ENCODE peak calls at places on chromosome 2, in six cellular contexts. One of them, this sample, is unnamed.

GRCh38 chr2:230459213-230459612 is 43.2 kb downstream of the SP100 start:
- DNase-seq in astrocyte: no peak
- DNase-seq in IMR-90: no peak
- DNase-seq in SK-N-SH: no peak
- DNase-seq in endothelial cell of umbilical vein: no peak
- DNase-seq in kidney: no peak
- DNase-seq in this sample: no peak

GRCh38 chr2:40240067-40240466 is 211.8 kb downstream of the SLC8A1 start:
- DNase-seq in astrocyte: peak; percentile 94
- DNase-seq in IMR-90: peak; percentile 96
- DNase-seq in SK-N-SH: no peak
- DNase-seq in endothelial cell of umbilical vein: peak; percentile 85
- DNase-seq in kidney: peak; percentile 92
- DNase-seq in this sample: peak; percentile 83

GRCh38 chr2:108570416-108570815 is 36.1 kb downstream of the LIMS1 start:
- DNase-seq in astrocyte: peak; percentile 90
- DNase-seq in IMR-90: peak; percentile 76
- DNase-seq in SK-N-SH: no peak
- DNase-seq in endothelial cell of umbilical vein: no peak
- DNase-seq in kidney: no peak
- DNase-seq in this sample: no peak

GRCh38 chr2:182642328-182642727 is 73.7 kb upstream of the DNAJC10 start:
- DNase-seq in astrocyte: peak; percentile 23
- DNase-seq in IMR-90: peak; percentile 59
- DNase-seq in SK-N-SH: peak; percentile 41
- DNase-seq in endothelial cell of umbilical vein: peak; percentile 56
- DNase-seq in kidney: peak; percentile 74
- DNase-seq in this sample: peak; percentile 53

GRCh38 chr2:59529738-59530137 is 1023.7 kb downstream of the BCL11A start:
- DNase-seq in astrocyte: no peak
- DNase-seq in IMR-90: no peak
- DNase-seq in SK-N-SH: no peak
- DNase-seq in endothelial cell of umbilical vein: no peak
- DNase-seq in kidney: no peak
- DNase-seq in this sample: no peak

GRCh38 chr2:110725859-110726258 is 6.5 kb upstream of the ACOXL start:
- DNase-seq in astrocyte: no peak
- DNase-seq in IMR-90: no peak
- DNase-seq in SK-N-SH: no peak
- DNase-seq in endothelial cell of umbilical vein: no peak
- DNase-seq in kidney: no peak
- DNase-seq in this sample: no peak

GRCh38 chr2:65300134-65300771 is 72.6 kb downstream of the ACTR2 start:
- DNase-seq in astrocyte: peak; percentile 77
- DNase-seq in IMR-90: peak; percentile 76
- DNase-seq in SK-N-SH: no peak
- DNase-seq in endothelial cell of umbilical vein: no peak
- DNase-seq in kidney: peak; percentile 90
- DNase-seq in this sample: peak; percentile 65

GRCh38 chr2:43305537-43305936 is 79.1 kb upstream of the ZFP36L2 start:
- DNase-seq in astrocyte: no peak
- DNase-seq in IMR-90: no peak
- DNase-seq in SK-N-SH: no peak
- DNase-seq in endothelial cell of umbilical vein: no peak
- DNase-seq in kidney: no peak
- DNase-seq in this sample: no peak

GRCh38 chr2:72008608-72009007 is 139.1 kb downstream of the CYP26B1 start:
- DNase-seq in astrocyte: no peak
- DNase-seq in IMR-90: no peak
- DNase-seq in SK-N-SH: no peak
- DNase-seq in endothelial cell of umbilical vein: no peak
- DNase-seq in kidney: peak; percentile 34
- DNase-seq in this sample: no peak

GRCh38 chr2:199955339-199956061 is at the start of the genes MAIP1 and TYW5:
- DNase-seq in astrocyte: peak; percentile 77
- DNase-seq in IMR-90: peak; percentile 84
- DNase-seq in SK-N-SH: peak; percentile 90
- DNase-seq in endothelial cell of umbilical vein: peak; percentile 86
- DNase-seq in kidney: peak; percentile 93
- DNase-seq in this sample: peak; percentile 91

GRCh38 chr2:80489718-80490117 is 185.2 kb upstream of the LRRTM1 start:
- DNase-seq in astrocyte: peak; percentile 67
- DNase-seq in IMR-90: peak; percentile 57
- DNase-seq in SK-N-SH: no peak
- DNase-seq in endothelial cell of umbilical vein: peak; percentile 34
- DNase-seq in kidney: no peak
- DNase-seq in this sample: peak; percentile 25

GRCh38 chr2:23269747-23270146 is 115.2 kb upstream of the KLHL29 start:
- DNase-seq in astrocyte: no peak
- DNase-seq in IMR-90: no peak
- DNase-seq in SK-N-SH: no peak
- DNase-seq in endothelial cell of umbilical vein: no peak
- DNase-seq in kidney: no peak
- DNase-seq in this sample: peak; percentile 72

DNA sequence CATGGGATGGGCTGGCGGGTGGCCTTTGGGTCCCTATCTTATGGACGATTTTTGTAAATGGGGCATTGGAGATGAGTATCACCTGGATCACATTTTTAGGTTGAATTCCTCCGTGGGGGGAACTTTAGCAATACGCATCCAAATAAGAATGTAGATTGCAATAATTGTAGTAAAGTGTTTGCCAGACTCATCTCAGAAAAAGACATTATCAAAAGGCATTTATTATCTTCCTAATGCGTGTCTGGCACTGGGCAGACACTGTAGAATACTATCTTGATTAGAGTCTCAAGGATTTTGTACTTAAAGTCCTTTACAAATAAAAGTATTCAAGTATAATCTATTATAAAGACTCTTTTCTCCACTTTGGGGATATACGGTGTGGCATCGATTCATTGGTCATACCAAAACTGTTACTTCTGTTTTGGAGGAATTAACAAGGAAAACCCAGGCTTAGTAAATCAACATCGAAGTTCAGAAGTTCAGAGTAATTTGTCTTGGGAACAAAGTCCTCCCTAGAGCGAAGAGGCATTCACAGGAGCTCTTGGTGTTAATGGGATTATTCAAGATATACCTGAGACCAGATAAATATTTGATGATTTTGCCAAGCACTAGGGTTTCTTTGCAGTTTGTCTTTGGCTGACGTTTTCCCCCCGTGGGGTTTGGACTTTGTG is 568 bp upstream of the ACKR3 start:
- DNase-seq in astrocyte: no peak
- DNase-seq in IMR-90: no peak
- DNase-seq in SK-N-SH: no peak
- DNase-seq in endothelial cell of umbilical vein: peak; percentile 53
- DNase-seq in kidney: no peak
- DNase-seq in this sample: peak; percentile 7
- H3K4me3 ChIP-seq in astrocyte: no peak overlapping the region
- H3K4me3 ChIP-seq in IMR-90: no peak overlapping the region
- H3K4me3 ChIP-seq in SK-N-SH: no peak overlapping the region
- H3K4me3 ChIP-seq in endothelial cell of umbilical vein: peak overlapping the region; percentile 2
- H3K4me3 ChIP-seq in kidney: peak overlapping the region; percentile 84
- H3K4me3 ChIP-seq in this sample: peak overlapping the region; percentile 92

GRCh38 chr2:216735086-216735485 is 39.7 kb upstream of the IGFBP5 start:
- DNase-seq in astrocyte: no peak
- DNase-seq in IMR-90: peak; percentile 66
- DNase-seq in SK-N-SH: peak; percentile 70
- DNase-seq in endothelial cell of umbilical vein: no peak
- DNase-seq in kidney: no peak
- DNase-seq in this sample: peak; percentile 94
- H3K4me1 ChIP-seq in astrocyte: no peaks in the 10 kb centered on the region
- H3K4me1 ChIP-seq in IMR-90: peaks cover 17% of the 10 kb centered on the region
- H3K4me1 ChIP-seq in SK-N-SH: no peaks in the 10 kb centered on the region
- H3K4me1 ChIP-seq in endothelial cell of umbilical vein: no peaks in the 10 kb centered on the region
- H3K4me1 ChIP-seq in kidney: no peaks in the 10 kb centered on the region
- H3K4me1 ChIP-seq in this sample: peaks cover 13% of the 10 kb centered on the region

GRCh38 chr2:102803041-102803896 is 41.4 kb downstream of the TMEM182 start:
- DNase-seq in astrocyte: peak; percentile 74
- DNase-seq in IMR-90: no peak
- DNase-seq in SK-N-SH: no peak
- DNase-seq in endothelial cell of umbilical vein: no peak
- DNase-seq in kidney: no peak
- DNase-seq in this sample: no peak

GRCh38 chr2:102803897-102804217 is 42.0 kb downstream of the TMEM182 start:
- DNase-seq in astrocyte: no peak
- DNase-seq in IMR-90: no peak
- DNase-seq in SK-N-SH: no peak
- DNase-seq in endothelial cell of umbilical vein: no peak
- DNase-seq in kidney: no peak
- DNase-seq in this sample: no peak

GRCh38 chr2:102809291-102810189 is 47.7 kb downstream of the TMEM182 start:
- DNase-seq in astrocyte: no peak
- DNase-seq in IMR-90: no peak
- DNase-seq in SK-N-SH: no peak
- DNase-seq in endothelial cell of umbilical vein: no peak
- DNase-seq in kidney: no peak
- DNase-seq in this sample: no peak

GRCh38 chr2:102801858-102802699 is 40.2 kb downstream of the TMEM182 start:
- DNase-seq in astrocyte: no peak
- DNase-seq in IMR-90: no peak
- DNase-seq in SK-N-SH: no peak
- DNase-seq in endothelial cell of umbilical vein: no peak
- DNase-seq in kidney: no peak
- DNase-seq in this sample: no peak

DNA sequence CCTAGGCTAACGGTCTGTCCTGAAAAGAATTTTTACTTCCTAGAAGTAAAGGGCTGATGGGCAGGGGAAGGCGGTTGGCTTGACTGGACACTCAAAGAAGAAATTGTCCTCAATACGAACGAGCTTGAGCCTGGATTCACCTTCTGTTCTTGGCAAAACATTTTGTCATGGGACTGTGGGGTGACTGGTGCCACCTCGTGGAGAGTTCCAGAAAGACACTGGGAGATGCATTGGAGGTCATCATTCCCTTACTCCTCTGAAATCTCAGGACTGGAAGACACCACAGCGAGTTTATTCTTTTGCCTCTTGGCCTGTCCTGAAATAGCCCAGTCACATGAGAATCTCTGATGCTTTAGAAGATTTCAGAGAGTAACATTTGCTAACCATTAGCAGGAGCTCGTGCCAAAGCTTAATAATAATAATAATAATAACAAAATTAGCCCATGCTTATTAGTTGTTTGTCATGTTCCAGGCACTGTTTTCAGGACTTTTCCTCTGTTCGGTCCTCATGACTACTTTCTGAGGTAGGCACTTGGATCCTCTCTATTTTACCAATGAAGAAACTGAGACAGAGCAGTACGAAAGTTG is 44.5 kb downstream of the TMEM182 start:
- DNase-seq in astrocyte: peak; percentile 38
- DNase-seq in IMR-90: peak; percentile 65
- DNase-seq in SK-N-SH: peak; percentile 75
- DNase-seq in endothelial cell of umbilical vein: peak; percentile 79
- DNase-seq in kidney: peak; percentile 63
- DNase-seq in this sample: peak; percentile 89
- H3K9ac ChIP-seq in astrocyte: no peak overlapping the region
- H3K9ac ChIP-seq in IMR-90: no peak overlapping the region
- H3K9ac ChIP-seq in SK-N-SH: no peak overlapping the region
- H3K9ac ChIP-seq in endothelial cell of umbilical vein: no peak overlapping the region
- H3K9ac ChIP-seq in kidney: no peak overlapping the region
- H3K9ac ChIP-seq in this sample: peak overlapping the region; percentile 7

DNA sequence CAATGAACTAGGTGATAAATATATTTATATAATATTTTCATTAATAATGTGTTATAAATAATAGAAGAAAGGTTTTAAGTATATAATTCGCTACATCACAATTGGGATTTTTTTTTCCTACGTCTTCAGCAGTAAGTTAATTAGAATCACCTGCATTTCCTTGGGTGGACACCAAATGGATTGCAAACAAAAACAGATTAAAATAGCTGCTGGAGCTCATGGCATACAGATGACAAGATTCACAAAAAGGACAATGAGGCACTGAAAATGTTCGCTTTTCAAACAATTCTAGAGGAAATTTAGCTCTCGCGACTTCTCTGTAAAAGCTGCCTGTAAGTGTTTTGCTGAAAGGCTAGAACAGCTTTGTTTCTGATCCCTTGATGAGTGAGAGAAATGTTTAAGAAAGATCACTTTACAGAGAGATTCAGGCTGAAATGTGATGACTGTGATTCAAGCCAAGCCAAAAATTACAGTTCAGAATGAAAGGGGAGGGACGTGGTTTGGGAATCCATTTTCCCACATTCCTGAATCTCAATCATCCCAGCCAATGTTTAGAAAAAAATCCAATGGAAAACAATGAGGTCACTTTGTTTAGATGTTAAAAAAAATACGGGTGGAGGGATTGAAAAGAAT is 416.5 kb downstream of the ARHGAP15 start:
- DNase-seq in astrocyte: peak; percentile 66
- DNase-seq in IMR-90: peak; percentile 66
- DNase-seq in SK-N-SH: no peak
- DNase-seq in endothelial cell of umbilical vein: no peak
- DNase-seq in kidney: no peak
- DNase-seq in this sample: peak; percentile 37
- H3K4me3 ChIP-seq in astrocyte: no peak overlapping the region
- H3K4me3 ChIP-seq in IMR-90: no peak overlapping the region
- H3K4me3 ChIP-seq in SK-N-SH: no peak overlapping the region
- H3K4me3 ChIP-seq in endothelial cell of umbilical vein: no peak overlapping the region
- H3K4me3 ChIP-seq in kidney: no peak overlapping the region
- H3K4me3 ChIP-seq in this sample: peak overlapping the region; percentile 52